ENCODE peak calls at places on chromosomes 12 and 14, in seven cellular contexts. G, J, Y, N, R, F and A are unnamed samples.

GRCh38 chr12:47820631-47821345 is 1.1 kb upstream of the HDAC7 start:
- DNase-seq in G (peak; percentile 98), J (peak; percentile 63), Y (peak; percentile 98), N (peak; percentile 97), R (peak; percentile 96), F (peak; percentile 98), A (no peak)

GRCh38 chr14:36857842-36858445 is 196.3 kb downstream of the PAX9 start:
- DNase-seq in G (no peak), J (no peak), Y (no peak), N (no peak), R (no peak), F (no peak), A (no peak)

GRCh38 chr12:52395761-52396434 is 10.2 kb downstream of the KRT82 start:
- DNase-seq in G (peak; percentile 43), J (peak; percentile 49), Y (peak; percentile 65), N (no peak), R (no peak), F (peak; percentile 58), A (no peak)

GRCh38 chr14:69610020-69610858 is 1.2 kb upstream of the SUSD6 start:
- DNase-seq in G (no peak), J (no peak), Y (peak; percentile 31), N (no peak), R (no peak), F (no peak), A (no peak)

GRCh38 chr14:51658441-51659173 is 6.9 kb downstream of the FRMD6 start:
- DNase-seq in G (no peak), J (no peak), Y (no peak), N (no peak), R (no peak), F (no peak), A (no peak)

GRCh38 chr12:122730215-122731014 is at the start of gene HCAR1:
- DNase-seq in G (no peak), J (no peak), Y (peak; percentile 52), N (no peak), R (peak; percentile 57), F (peak; percentile 25), A (no peak)

GRCh38 chr14:81729622-81730021 is 196.0 kb upstream of the SEL1L start:
- DNase-seq in G (no peak), J (no peak), Y (no peak), N (no peak), R (no peak), F (no peak), A (no peak)

GRCh38 chr12:28998662-28999120 is 150.4 kb upstream of the FAR2 start:
- DNase-seq in G (peak; percentile 10), J (no peak), Y (peak; percentile 70), N (no peak), R (no peak), F (peak; percentile 61), A (peak; percentile 56)

GRCh38 chr14:98736701-98737338 is 535.2 kb downstream of the BCL11B start:
- DNase-seq in G (no peak), J (no peak), Y (no peak), N (no peak), R (no peak), F (no peak), A (no peak)

GRCh38 chr12:71846322-71846940 is 6.9 kb downstream of the TBC1D15 start:
- DNase-seq in G (no peak), J (no peak), Y (peak; percentile 58), N (no peak), R (no peak), F (peak; percentile 63), A (peak; percentile 56)

GRCh38 chr14:91614187-91614586 is 104.1 kb upstream of the PPP4R3A start:
- DNase-seq in G (no peak), J (no peak), Y (peak; percentile 14), N (no peak), R (no peak), F (peak; percentile 28), A (peak; percentile 2)

GRCh38 chr12:124884587-124885438 is 21.1 kb upstream of the SCARB1 start:
- DNase-seq in G (no peak), J (peak; percentile 79), Y (no peak), N (no peak), R (no peak), F (no peak), A (no peak)

GRCh38 chr12:3928538-3929220 is 55.5 kb upstream of the PARP11 start:
- DNase-seq in G (no peak), J (no peak), Y (no peak), N (no peak), R (no peak), F (no peak), A (peak; percentile 13)

GRCh38 chr12:110590806-110591326 is 7.7 kb upstream of the PPTC7 start:
- DNase-seq in G (no peak), J (no peak), Y (peak; percentile 45), N (no peak), R (no peak), F (peak; percentile 39), A (peak; percentile 39)

GRCh38 chr14:34498684-34499412 is 36.8 kb upstream of the SPTSSA start:
- DNase-seq in G (peak; percentile 52), J (no peak), Y (peak; percentile 43), N (no peak), R (no peak), F (peak; percentile 37), A (peak; percentile 28)

GRCh38 chr14:102759416-102759815 is 17.8 kb upstream of the TRAF3 start:
- DNase-seq in G (no peak), J (no peak), Y (peak; percentile 26), N (no peak), R (no peak), F (no peak), A (no peak)

GRCh38 chr14:96698846-96699543 is 98.2 kb upstream of the VRK1 start:
- DNase-seq in G (no peak), J (no peak), Y (no peak), N (no peak), R (no peak), F (no peak), A (peak; percentile 15)

GRCh38 chr14:54259821-54260220 is 137.0 kb upstream of the CDKN3 start:
- DNase-seq in G (no peak), J (no peak), Y (no peak), N (no peak), R (no peak), F (no peak), A (no peak)

GRCh38 chr12:113912761-113913295 is 53.3 kb downstream of the RBM19 start:
- DNase-seq in G (peak; percentile 79), J (peak; percentile 59), Y (peak; percentile 83), N (no peak), R (no peak), F (peak; percentile 86), A (peak; percentile 83)

GRCh38 chr14:84770030-84770429 is 759.9 kb upstream of the FLRT2 start:
- DNase-seq in G (no peak), J (no peak), Y (no peak), N (no peak), R (no peak), F (no peak), A (no peak)

GRCh38 chr12:10672231-10672868 is 1.5 kb downstream of the STYK1 start:
- DNase-seq in G (no peak), J (peak; percentile 77), Y (no peak), N (no peak), R (no peak), F (no peak), A (no peak)

GRCh38 chr14:24390696-24391468 is 7.9 kb upstream of the NYNRIN start:
- DNase-seq in G (no peak), J (no peak), Y (peak; percentile 11), N (no peak), R (no peak), F (no peak), A (peak; percentile 57)

GRCh38 chr14:24397639-24398297 is 1.0 kb upstream of the NYNRIN start:
- DNase-seq in G (no peak), J (peak; percentile 38), Y (no peak), N (no peak), R (no peak), F (no peak), A (no peak)

GRCh38 chr14:24395609-24396580 is 2.9 kb upstream of the NYNRIN start:
- DNase-seq in G (no peak), J (no peak), Y (peak; percentile 21), N (no peak), R (no peak), F (peak; percentile 25), A (peak; percentile 76)

GRCh38 chr14:24392327-24393098 is 6.3 kb upstream of the NYNRIN start:
- DNase-seq in G (peak; percentile 62), J (no peak), Y (peak; percentile 73), N (no peak), R (no peak), F (peak; percentile 75), A (no peak)

DNA sequence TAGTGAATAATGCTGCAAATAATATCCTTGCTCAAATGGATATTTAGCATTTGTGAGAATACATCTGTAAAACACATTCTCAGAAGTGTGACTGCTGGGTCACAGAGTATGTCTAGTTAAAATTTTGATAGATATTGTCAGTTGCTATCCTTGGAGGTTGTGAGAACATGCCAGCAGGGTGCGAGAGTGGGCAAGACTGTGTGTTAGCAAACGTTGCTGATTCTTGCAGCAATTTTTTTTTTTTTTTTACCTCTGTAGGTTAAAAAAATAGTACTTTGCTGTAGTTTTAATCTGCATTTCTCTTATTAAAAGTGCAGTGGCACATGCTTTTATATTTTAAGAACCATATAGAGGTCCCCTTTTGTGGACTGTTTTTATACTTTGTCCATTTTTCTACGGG is 4.5 kb upstream of the NYNRIN start:
- DNase-seq in G (no peak), J (no peak), Y (no peak), N (no peak), R (no peak), F (no peak), A (peak; percentile 39)
- TF ChIP-seq CTCF in G (no peak), J (no peak), Y (no peak), N (no peak), R (no peak), F (no peak), A (no peak)

GRCh38 chr12:44972746-44973421 is 78.0 kb downstream of the DBX2 start:
- DNase-seq in G (peak; percentile 18), J (no peak), Y (peak; percentile 8), N (no peak), R (no peak), F (peak; percentile 9), A (peak; percentile 34)
- TF ChIP-seq CTCF in G (no peak), J (no peak), Y (peak; percentile 32), N (no peak), R (no peak), F (peak; percentile 49), A (peak; percentile 74)

GRCh38 chr14:77903233-77903632 is 103.3 kb downstream of the ADCK1 start:
- DNase-seq in G (no peak), J (no peak), Y (no peak), N (no peak), R (no peak), F (no peak), A (no peak)
- TF ChIP-seq CTCF in G (no peak), J (no peak), Y (no peak), N (no peak), R (no peak), F (no peak), A (no peak)

GRCh38 chr12:45128637-45129036 is 77.7 kb upstream of the DBX2 start:
- DNase-seq in G (no peak), J (no peak), Y (no peak), N (no peak), R (no peak), F (no peak), A (no peak)

GRCh38 chr12:45121224-45121623 is 70.3 kb upstream of the DBX2 start:
- DNase-seq in G (no peak), J (no peak), Y (no peak), N (no peak), R (no peak), F (no peak), A (no peak)

GRCh38 chr12:45124485-45125155 is 73.7 kb upstream of the DBX2 start:
- DNase-seq in G (no peak), J (no peak), Y (no peak), N (no peak), R (no peak), F (no peak), A (no peak)

GRCh38 chr12:45125997-45126396 is 75.1 kb upstream of the DBX2 start:
- DNase-seq in G (no peak), J (no peak), Y (no peak), N (no peak), R (no peak), F (no peak), A (no peak)

GRCh38 chr12:45122776-45123380 is 72.0 kb upstream of the DBX2 start:
- DNase-seq in G (no peak), J (no peak), Y (peak; percentile 47), N (no peak), R (no peak), F (peak; percentile 46), A (peak; percentile 48)
- TF ChIP-seq CTCF in G (peak; percentile 56), J (no peak), Y (peak; percentile 41), N (no peak), R (no peak), F (peak; percentile 48), A (peak; percentile 22)